ENCODE peak calls at places on chromosomes 1 and 21, in six cellular contexts. Q is K562, Y is GM12878, L is HepG2, A is SK-N-SH, S is HCT116. K is an unnamed sample.

GRCh38 chr1:25431495-25432363 is 1.0 kb downstream of the MACO1 start:
- DNase-seq in Q (no peak), Y (no peak), L (no peak), A (no peak), S (no peak), K (no peak)

GRCh38 chr21:16363563-16363962 is 633.8 kb downstream of the USP25 start:
- DNase-seq in Q (no peak), Y (no peak), L (no peak), A (no peak), S (no peak), K (no peak)

GRCh38 chr1:62275095-62275494 is 44.1 kb downstream of the KANK4 start:
- DNase-seq in Q (no peak), Y (no peak), L (no peak), A (no peak), S (no peak), K (no peak)

GRCh38 chr1:27940297-27940696 is 5.5 kb downstream of the SMPDL3B start:
- DNase-seq in Q (peak), Y (no peak), L (peak), A (peak), S (no peak), K (no peak)

GRCh38 chr21:36678538-36678937 is 20.4 kb upstream of the SIM2 start:
- DNase-seq in Q (no peak), Y (no peak), L (no peak), A (no peak), S (no peak), K (no peak)

GRCh38 chr1:36109041-36109679 is 15.9 kb downstream of the COL8A2 start:
- DNase-seq in Q (no peak), Y (no peak), L (no peak), A (no peak), S (no peak), K (no peak)

GRCh38 chr1:18956189-18957135 is at the start of gene IFFO2:
- DNase-seq in Q (peak), Y (peak), L (peak), A (peak), S (peak), K (peak)

GRCh38 chr1:200888349-200888838 is 6.3 kb upstream of the INAVA start:
- DNase-seq in Q (no peak), Y (peak), L (peak), A (no peak), S (no peak), K (no peak)

GRCh38 chr1:112849425-112849966 is 106.5 kb downstream of the SLC16A1 start:
- DNase-seq in Q (no peak), Y (no peak), L (no peak), A (peak), S (no peak), K (no peak)

GRCh38 chr1:27759236-27759635 is 13.8 kb upstream of the STX12 start:
- DNase-seq in Q (no peak), Y (no peak), L (no peak), A (peak), S (no peak), K (no peak)

GRCh38 chr1:9300623-9301022 is 7.9 kb downstream of the SPSB1 start:
- DNase-seq in Q (no peak), Y (no peak), L (no peak), A (no peak), S (no peak), K (no peak)

GRCh38 chr21:40472026-40472425 is 374.9 kb downstream of the DSCAM start:
- DNase-seq in Q (no peak), Y (no peak), L (no peak), A (no peak), S (no peak), K (no peak)

GRCh38 chr1:236654957-236655356 is 31.3 kb upstream of the ACTN2 start:
- DNase-seq in Q (no peak), Y (no peak), L (no peak), A (no peak), S (no peak), K (no peak)

GRCh38 chr1:117481410-117481809 is 114.2 kb downstream of the MAN1A2 start:
- DNase-seq in Q (peak), Y (no peak), L (no peak), A (no peak), S (no peak), K (no peak)

GRCh38 chr1:248834343-248834940 is 3.6 kb upstream of the ZNF672 start:
- DNase-seq in Q (no peak), Y (no peak), L (no peak), A (no peak), S (no peak), K (no peak)
- TF ChIP-seq SIN3A in Q (no peak), Y (no peak), L (no peak), A (no peak), S (no peak), K (no peak)

GRCh38 chr1:23198373-23198772 is 18.9 kb downstream of the HTR1D start:
- DNase-seq in Q (no peak), Y (no peak), L (no peak), A (no peak), S (peak), K (peak)
- TF ChIP-seq REST in Q (no peak), Y (no peak), L (no peak), A (no peak), S (no peak), K (no peak)

GRCh38 chr1:42964032-42964812 is 5.6 kb upstream of the SLC2A1 start:
- DNase-seq in Q (no peak), Y (no peak), L (no peak), A (no peak), S (no peak), K (no peak)
- TF ChIP-seq SIN3A in Q (no peak), Y (no peak), L (no peak), A (no peak), S (no peak), K (no peak)

GRCh38 chr1:38283736-38284470 is 237.3 kb upstream of the POU3F1 start:
- DNase-seq in Q (no peak), Y (no peak), L (no peak), A (no peak), S (no peak), K (no peak)
- TF ChIP-seq REST in Q (no peak), Y (no peak), L (no peak), A (no peak), S (no peak), K (no peak)

GRCh38 chr1:95118019-95118499 is 904 bp downstream of the TLCD4 start:
- DNase-seq in Q (peak), Y (no peak), L (no peak), A (no peak), S (no peak), K (no peak)
- TF ChIP-seq SIN3A in Q (no peak), Y (no peak), L (no peak), A (no peak), S (no peak), K (no peak)

GRCh38 chr1:209335090-209335692 is 248.3 kb upstream of the CAMK1G start:
- DNase-seq in Q (peak), Y (no peak), L (peak), A (peak), S (peak), K (peak)
- TF ChIP-seq REST in Q (no peak), Y (no peak), L (no peak), A (no peak), S (no peak), K (no peak)

DNA sequence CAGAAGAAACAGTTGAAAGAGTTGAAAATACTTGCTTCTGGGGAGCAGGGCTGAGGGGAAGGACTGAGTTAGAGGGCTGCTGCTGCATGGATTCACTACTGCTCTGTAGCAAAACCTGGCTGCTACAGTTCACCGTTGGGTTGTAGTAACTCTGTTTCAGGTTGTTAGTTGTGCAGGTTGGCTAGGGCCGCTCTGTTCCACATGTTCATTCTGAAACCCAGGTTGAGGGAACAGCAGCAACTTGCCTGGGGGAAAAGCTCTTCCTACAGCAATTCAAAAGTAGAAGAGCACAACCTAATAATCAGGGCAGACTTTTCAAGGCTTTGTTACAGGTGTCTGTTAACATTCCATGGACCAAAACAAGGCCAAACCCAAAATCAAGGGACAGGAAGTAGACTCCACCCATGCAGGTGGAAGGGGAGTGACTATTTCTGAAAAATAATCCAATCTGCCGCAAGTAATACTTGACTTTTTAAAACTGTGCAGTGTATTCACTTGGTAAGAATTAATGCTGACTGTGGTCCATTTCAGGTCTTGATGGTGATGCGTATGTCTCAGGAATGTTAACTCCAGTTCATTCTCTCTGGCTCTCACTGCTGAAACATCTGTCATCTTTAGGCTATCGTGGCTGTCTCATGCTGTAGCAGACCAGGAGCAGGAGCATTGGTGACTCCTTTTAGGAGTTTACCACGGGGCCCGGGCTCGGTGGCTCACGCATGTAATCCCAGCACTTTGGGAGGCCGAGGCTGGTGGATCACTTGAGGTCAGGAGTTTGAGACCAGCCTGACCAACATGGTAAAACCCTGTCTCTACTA is 5.1 kb upstream of the PARK7 start:
- DNase-seq in Q (no peak), Y (no peak), L (no peak), A (no peak), S (no peak), K (no peak)
- TF ChIP-seq SIN3A in Q (no peak), Y (no peak), L (no peak), A (no peak), S (no peak), K (no peak)

K was measured in Panc1.